ENCODE peak calls at places on chromosomes 12 and 14, in four cellular contexts. B, R, O and V are unnamed samples.

GRCh38 chr12:59164991-59165718 is 244.9 kb upstream of the LRIG3 start:
- DNase-seq in B (no peak), R (no peak), O (peak; percentile 36), V (no peak)

GRCh38 chr12:1531160-1531653 is 63.2 kb downstream of the FBXL14 start:
- DNase-seq in R (no peak), O (no peak), B (no peak), V (peak; percentile 49)

GRCh38 chr14:32472512-32473472 is 143.7 kb downstream of the AKAP6 start:
- DNase-seq in O (peak; percentile 63), B (no peak), R (peak; percentile 90), V (no peak)

GRCh38 chr14:69685217-69685616 is 73.8 kb downstream of the SUSD6 start:
- DNase-seq in B (peak; percentile 25), R (no peak), O (peak; percentile 99), V (peak; percentile 61)

GRCh38 chr12:3489057-3489456 is 1.9 kb upstream of the PRMT8 start:
- DNase-seq in R (no peak), B (no peak), O (peak; percentile 98), V (no peak)

GRCh38 chr12:92055877-92056276 is 89.8 kb downstream of the BTG1 start:
- DNase-seq in R (no peak), B (peak; percentile 63), O (peak; percentile 89), V (no peak)

GRCh38 chr14:55138091-55138490 is 9.0 kb downstream of the LGALS3 start:
- DNase-seq in B (no peak), R (no peak), O (no peak), V (no peak)

GRCh38 chr14:90717916-90718315 is 98.3 kb downstream of the TTC7B start:
- DNase-seq in B (no peak), O (no peak), R (no peak), V (no peak)

GRCh38 chr14:91317381-91318313 is 73.1 kb upstream of the GPR68 start:
- DNase-seq in R (no peak), O (peak; percentile 24), B (peak; percentile 93), V (peak; percentile 55)

GRCh38 chr14:68932219-68932618 is 46.9 kb downstream of the ACTN1 start:
- DNase-seq in O (no peak), B (no peak), R (no peak), V (no peak)

GRCh38 chr12:8629486-8630033 is 16.9 kb upstream of the AICDA start:
- DNase-seq in B (no peak), O (peak; percentile 68), R (no peak), V (peak; percentile 71)

GRCh38 chr12:107759410-107759809 is 1.5 kb downstream of the PRDM4 start:
- DNase-seq in R (peak; percentile 52), O (peak; percentile 89), B (no peak), V (no peak)

GRCh38 chr14:34179723-34180122 is 228.8 kb upstream of the EGLN3 start:
- DNase-seq in B (no peak), O (no peak), R (no peak), V (no peak)

GRCh38 chr14:86602263-86602662 is 1072.3 kb downstream of the FLRT2 start:
- DNase-seq in O (no peak), B (no peak), R (no peak), V (no peak)

GRCh38 chr12:131218291-131219172 is 264.8 kb downstream of the ADGRD1 start:
- DNase-seq in R (no peak), O (no peak), B (no peak), V (peak; percentile 50)

GRCh38 chr14:58298477-58298879 is at the start of gene ARID4A:
- DNase-seq in O (no peak), B (peak; percentile 83), R (no peak), V (no peak)

GRCh38 chr12:47088021-47088944 is 8.5 kb upstream of the AMIGO2 start:
- DNase-seq in R (no peak), O (peak; percentile 94), B (no peak), V (no peak)

GRCh38 chr14:100059433-100059781 is 5.8 kb upstream of the EVL start:
- DNase-seq in O (peak; percentile 82), R (no peak), B (no peak), V (no peak)

GRCh38 chr14:100058777-100059432 is 6.3 kb upstream of the EVL start:
- DNase-seq in R (no peak), B (no peak), O (no peak), V (peak; percentile 53)

GRCh38 chr14:100054553-100055075 is 10.6 kb upstream of the EVL start:
- DNase-seq in O (no peak), B (no peak), R (no peak), V (no peak)

GRCh38 chr14:100056431-100056830 is 8.8 kb upstream of the EVL start:
- DNase-seq in B (no peak), R (no peak), O (no peak), V (no peak)

GRCh38 chr14:100056964-100057817 is 8.0 kb upstream of the EVL start:
- DNase-seq in R (no peak), B (no peak), O (peak; percentile 29), V (peak; percentile 74)
- TF ChIP-seq CTCF in R (peak; percentile 30), B (peak; percentile 77), O (no peak), V (peak; percentile 37)

GRCh38 chr12:121060149-121061001 is 21.3 kb upstream of the OASL start:
- DNase-seq in R (no peak), B (peak; percentile 63), O (no peak), V (peak; percentile 75)

GRCh38 chr12:121062391-121063045 is 23.5 kb upstream of the OASL start:
- DNase-seq in R (no peak), O (no peak), B (no peak), V (no peak)

GRCh38 chr12:121064116-121064515 is 25.1 kb upstream of the OASL start:
- DNase-seq in B (no peak), O (no peak), R (no peak), V (no peak)

GRCh38 chr12:121059031-121059898 is 20.2 kb upstream of the OASL start:
- DNase-seq in O (no peak), R (no peak), B (no peak), V (no peak)

DNA sequence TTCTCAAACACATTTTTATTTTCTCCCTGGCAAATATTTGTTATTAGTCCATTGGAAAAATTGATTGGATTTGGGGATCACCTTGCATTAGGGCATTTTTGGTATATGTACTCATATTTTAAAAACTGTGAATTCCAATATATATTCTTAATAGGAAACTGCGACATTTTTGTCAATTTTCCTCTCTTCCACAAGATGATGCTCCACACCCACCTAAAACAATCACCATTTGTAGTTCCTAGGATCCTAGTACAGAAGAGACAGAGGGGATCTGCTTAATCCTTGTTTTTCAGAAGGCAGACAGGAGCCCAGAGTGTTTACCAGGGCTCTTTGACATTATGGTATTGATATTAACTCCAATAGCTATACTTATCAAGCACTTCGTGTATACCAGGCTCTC is 22.8 kb upstream of the OASL start:
- DNase-seq in B (no peak), O (no peak), R (no peak), V (no peak)
- TF ChIP-seq CTCF in B (no peak), O (peak; percentile 4), R (peak; percentile 38), V (no peak)

GRCh38 chr14:21902561-21903199 is 229.1 kb upstream of the OR4E1 start:
- DNase-seq in B (peak; percentile 26), O (peak; percentile 2), R (no peak), V (no peak)
- TF ChIP-seq CTCF in B (peak; percentile 59), O (no peak), R (peak; percentile 55), V (no peak)

GRCh38 chr12:16165506-16165905 is 112.0 kb downstream of the SLC15A5 start:
- DNase-seq in B (no peak), O (peak; percentile 27), R (no peak), V (no peak)
- TF ChIP-seq CTCF in B (no peak), O (peak; percentile 53), R (peak; percentile 66), V (peak; percentile 42)